ENCODE peak calls at places on chromosome 14, in ten cellular contexts. I is ascending aorta, H is brain microvascular endothelial cell, C is thyroid gland, M is AG09309, R is foreskin fibroblast, V is cardiac fibroblast, S is H9, D is HL-60, Q is testis. Z is an unnamed sample.

GRCh38 chr14:32726516-32726915 is 212.2 kb upstream of the NPAS3 start:
- DNase-seq in I (no peak), H (no peak), C (no peak), M (no peak), R (no peak), V (no peak), S (no peak), D (no peak), Q (no peak), Z (no peak)

GRCh38 chr14:68663385-68664076 is 129.3 kb downstream of the ZFP36L1 start:
- DNase-seq in I (no peak), H (peak; percentile 69), C (no peak), M (peak; percentile 79), R (peak; percentile 65), V (peak; percentile 59), S (no peak), D (no peak), Q (no peak), Z (no peak)

GRCh38 chr14:77097006-77097688 is 911 bp upstream of the CIPC start:
- DNase-seq in I (no peak), H (peak; percentile 21), C (no peak), M (no peak), R (no peak), V (peak; percentile 57), S (no peak), D (no peak), Q (no peak), Z (no peak)

GRCh38 chr14:64682173-64682710 is 22.0 kb upstream of the PLEKHG3 start:
- DNase-seq in I (peak; percentile 67), H (peak; percentile 32), C (peak; percentile 94), M (peak; percentile 48), R (peak; percentile 71), V (peak; percentile 50), S (peak; percentile 86), D (no peak), Q (peak; percentile 64), Z (no peak)

GRCh38 chr14:99604766-99605298 is 825 bp upstream of the CCDC85C start:
- DNase-seq in I (no peak), H (no peak), C (peak; percentile 49), M (no peak), R (peak; percentile 58), V (peak; percentile 32), S (no peak), D (no peak), Q (no peak), Z (no peak)

GRCh38 chr14:76911473-76911872 is 85.3 kb downstream of the LRRC74A start:
- DNase-seq in I (no peak), H (no peak), C (no peak), M (no peak), R (no peak), V (no peak), S (no peak), D (no peak), Q (no peak), Z (no peak)

GRCh38 chr14:65351493-65352224 is 60.9 kb upstream of the FUT8 start:
- DNase-seq in I (no peak), H (no peak), C (no peak), M (no peak), R (no peak), V (no peak), S (no peak), D (no peak), Q (no peak), Z (no peak)

GRCh38 chr14:71474866-71475265 is 457.4 kb upstream of the RGS6 start:
- DNase-seq in I (no peak), H (no peak), C (no peak), M (no peak), R (no peak), V (no peak), S (no peak), D (no peak), Q (no peak), Z (no peak)

GRCh38 chr14:46250113-46250703 is 401.4 kb downstream of the RPL10L start:
- DNase-seq in I (no peak), H (peak; percentile 45), C (no peak), M (no peak), R (peak; percentile 25), V (peak; percentile 40), S (no peak), D (no peak), Q (no peak), Z (no peak)

GRCh38 chr14:99971929-99972747 is 93.1 kb upstream of the EVL start:
- DNase-seq in I (no peak), H (no peak), C (no peak), M (no peak), R (peak; percentile 49), V (peak; percentile 23), S (no peak), D (no peak), Q (no peak), Z (no peak)

GRCh38 chr14:55889124-55889523 is 229.1 kb upstream of the PELI2 start:
- DNase-seq in I (no peak), H (no peak), C (no peak), M (no peak), R (no peak), V (no peak), S (no peak), D (no peak), Q (no peak), Z (no peak)

GRCh38 chr14:37114039-37114438 is 58.4 kb downstream of the SLC25A21 start:
- DNase-seq in I (no peak), H (no peak), C (no peak), M (no peak), R (peak; percentile 10), V (peak; percentile 62), S (no peak), D (no peak), Q (no peak), Z (no peak)

GRCh38 chr14:100890044-100890443 is 13.5 kb downstream of the RTL1 start:
- DNase-seq in I (no peak), H (no peak), C (no peak), M (no peak), R (no peak), V (no peak), S (no peak), D (no peak), Q (no peak), Z (no peak)

GRCh38 chr14:61607570-61608244 is 87.6 kb upstream of the HIF1A start:
- DNase-seq in I (no peak), H (no peak), C (no peak), M (no peak), R (peak; percentile 33), V (no peak), S (peak; percentile 47), D (no peak), Q (no peak), Z (no peak)

DNA sequence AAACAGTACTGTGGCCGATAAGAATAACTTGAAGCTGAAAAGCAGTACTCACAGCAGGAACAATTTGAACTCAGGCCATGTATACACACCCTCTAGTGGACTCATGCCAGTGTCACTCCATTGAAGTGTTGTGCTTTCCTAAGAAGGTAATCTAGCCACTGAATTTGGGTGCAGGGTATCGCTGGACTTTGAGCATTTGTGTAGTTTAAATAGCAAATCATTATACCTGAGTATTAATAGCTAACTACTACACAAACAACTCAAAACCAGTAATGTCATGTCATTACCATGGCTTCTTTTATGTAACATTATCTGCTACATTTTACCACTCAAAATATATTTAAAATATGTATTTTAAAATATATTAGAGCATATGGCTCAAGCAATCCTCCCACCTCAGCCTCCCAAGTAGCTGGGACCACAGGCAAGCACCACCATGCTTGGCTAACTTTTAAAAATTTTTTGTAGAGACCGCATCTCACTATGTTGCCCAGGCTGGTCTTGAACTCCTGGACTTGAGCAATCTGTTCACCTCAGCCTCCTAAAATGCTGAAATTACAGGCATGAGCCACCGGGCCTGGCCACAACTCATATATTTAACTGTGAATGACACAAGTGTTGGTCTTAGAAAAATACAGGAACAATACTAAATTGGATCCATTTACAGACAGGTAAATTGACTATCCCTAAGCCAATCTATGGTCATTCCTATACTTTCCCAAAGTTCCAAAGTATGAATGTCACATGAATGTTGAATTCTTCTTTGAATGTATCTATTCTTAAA is 25.6 kb upstream of the ARID4A start:
- DNase-seq in I (no peak), H (peak; percentile 53), C (no peak), M (no peak), R (peak; percentile 39), V (peak; percentile 53), S (no peak), D (no peak), Q (no peak), Z (no peak)
- TF ChIP-seq CTCF in I (no peak), H (peak; percentile 53), C (no peak), M (no peak), R (no peak), V (peak; percentile 29), S (peak; percentile 37), D (no peak), Q (no peak), Z (no peak)

DNA sequence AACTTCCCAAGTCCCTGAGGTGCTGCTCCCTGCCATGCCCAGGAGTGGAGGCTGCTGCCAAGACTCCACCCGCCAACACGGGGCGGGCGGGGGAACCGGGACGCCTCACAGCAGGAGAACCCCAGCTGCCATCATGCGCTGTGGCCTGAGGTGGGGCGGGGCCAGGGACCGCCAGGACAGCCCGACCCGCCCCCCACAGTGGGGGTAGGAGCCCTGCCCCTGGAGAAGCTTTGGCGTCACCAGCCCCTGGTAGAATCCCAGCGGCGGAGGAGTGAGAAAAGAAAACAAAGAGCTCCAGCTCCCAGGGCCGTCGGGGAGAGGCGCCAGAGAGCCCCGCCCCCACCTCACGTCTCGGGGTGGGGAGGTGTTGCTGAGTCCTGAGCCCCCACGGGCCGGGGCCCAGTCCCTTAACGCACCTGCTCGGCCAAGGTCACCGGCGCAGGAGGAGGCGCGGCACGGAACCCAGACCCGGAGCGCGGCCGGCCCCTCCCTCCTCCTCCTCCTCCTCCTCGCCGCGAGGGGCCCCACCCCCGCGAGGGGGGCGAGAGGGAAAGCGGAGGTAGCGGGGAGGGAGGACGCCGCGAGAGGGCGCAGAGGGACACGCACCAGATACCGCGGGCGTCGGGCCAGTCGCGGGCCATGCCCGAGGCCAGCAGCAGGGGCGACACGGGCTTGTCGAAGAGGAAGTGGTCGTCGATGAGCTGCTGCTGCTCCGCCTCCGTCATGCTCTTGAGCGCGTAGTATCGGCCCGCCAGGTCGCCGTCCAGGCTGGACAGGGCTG is 1.8 kb downstream of the CKB start:
- DNase-seq in I (no peak), H (peak; percentile 47), C (peak; percentile 97), M (no peak), R (peak; percentile 85), V (peak; percentile 45), S (peak; percentile 81), D (peak; percentile 86), Q (peak; percentile 93), Z (no peak)
- TF ChIP-seq CTCF in I (peak; percentile 51), H (peak; percentile 57), C (peak; percentile 50), M (peak; percentile 52), R (peak; percentile 50), V (peak; percentile 33), S (peak; percentile 68), D (peak; percentile 32), Q (peak; percentile 52), Z (no peak)

DNA sequence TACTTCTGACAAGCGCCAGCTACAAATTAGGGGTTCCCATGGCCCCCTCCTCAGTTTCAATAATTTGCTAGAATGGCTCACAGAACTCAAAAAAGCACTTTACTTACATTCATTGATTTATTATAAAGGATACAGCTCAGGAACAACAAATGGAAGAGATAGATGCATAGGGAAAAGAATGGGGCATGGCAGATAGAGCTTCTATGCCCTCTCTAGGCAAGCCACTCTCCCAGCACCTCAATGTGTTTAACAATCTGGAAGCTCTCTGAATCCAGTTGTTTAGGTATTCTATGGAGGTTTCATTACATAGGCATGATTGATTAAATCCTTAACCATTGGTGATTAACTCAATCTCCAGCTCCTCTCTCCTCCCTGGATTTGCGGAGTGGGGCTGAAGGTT is 184.5 kb upstream of the DAAM1 start:
- DNase-seq in I (no peak), H (no peak), C (no peak), M (no peak), R (peak; percentile 8), V (peak; percentile 30), S (no peak), D (no peak), Q (no peak), Z (no peak)
- TF ChIP-seq CTCF in I (no peak), H (peak; percentile 44), C (no peak), M (peak; percentile 69), R (peak; percentile 25), V (peak; percentile 27), S (no peak), D (no peak), Q (no peak), Z (no peak)

GRCh38 chr14:92938235-92938875 is 15.4 kb downstream of the CHGA start:
- DNase-seq in I (no peak), H (no peak), C (no peak), M (no peak), R (no peak), V (no peak), S (no peak), D (no peak), Q (no peak), Z (no peak)
- TF ChIP-seq CTCF in I (no peak), H (peak; percentile 22), C (no peak), M (no peak), R (no peak), V (no peak), S (no peak), D (no peak), Q (no peak), Z (no peak)